ENCODE peak calls at places on chromosomes 1 and 21, in four cellular contexts. One of them, this sample, is unnamed.
A peak's percentile ranks its signal among the peaks of the same experiment; 100 is the strongest.

GRCh38 chr1:244804841-244805240 is 30.6 kb upstream of the COX20 start:
- DNase-seq in body of pancreas: no peak
- DNase-seq in OCI-LY7: no peak
- DNase-seq in left ventricle myocardium inferior: no peak
- DNase-seq in this sample: no peak

GRCh38 chr1:155970531-155971167 is 7.7 kb downstream of the ARHGEF2 start:
- DNase-seq in left ventricle myocardium inferior: peak; percentile 66
- DNase-seq in OCI-LY7: peak; percentile 67
- DNase-seq in body of pancreas: no peak
- DNase-seq in this sample: peak; percentile 85

GRCh38 chr1:165254376-165254775 is 102.1 kb downstream of the LMX1A start:
- DNase-seq in body of pancreas: no peak
- DNase-seq in OCI-LY7: no peak
- DNase-seq in left ventricle myocardium inferior: no peak
- DNase-seq in this sample: no peak

GRCh38 chr1:18951416-18951815 is 5.1 kb downstream of the IFFO2 start:
- DNase-seq in body of pancreas: no peak
- DNase-seq in OCI-LY7: peak; percentile 10
- DNase-seq in left ventricle myocardium inferior: no peak
- DNase-seq in this sample: no peak

GRCh38 chr1:110307239-110307974 is 31.8 kb upstream of the RBM15 start:
- DNase-seq in body of pancreas: no peak
- DNase-seq in OCI-LY7: no peak
- DNase-seq in left ventricle myocardium inferior: no peak
- DNase-seq in this sample: no peak

GRCh38 chr1:199029855-199030254 is 391.0 kb downstream of the PTPRC start:
- DNase-seq in body of pancreas: no peak
- DNase-seq in OCI-LY7: no peak
- DNase-seq in left ventricle myocardium inferior: no peak
- DNase-seq in this sample: no peak

GRCh38 chr1:59814901-59815825 is at the start of gene HOOK1:
- DNase-seq in left ventricle myocardium inferior: no peak
- DNase-seq in body of pancreas: peak; percentile 46
- DNase-seq in OCI-LY7: no peak
- DNase-seq in this sample: no peak

GRCh38 chr1:160682983-160683886 is 28.4 kb downstream of the CD48 start:
- DNase-seq in left ventricle myocardium inferior: no peak
- DNase-seq in body of pancreas: no peak
- DNase-seq in OCI-LY7: no peak
- DNase-seq in this sample: no peak

GRCh38 chr1:14924455-14925325 is 228.9 kb upstream of the TMEM51 start:
- DNase-seq in left ventricle myocardium inferior: peak; percentile 64
- DNase-seq in body of pancreas: peak; percentile 68
- DNase-seq in OCI-LY7: no peak
- DNase-seq in this sample: no peak

GRCh38 chr1:242523968-242524570 is 428 bp downstream of the PLD5 start:
- DNase-seq in body of pancreas: peak; percentile 13
- DNase-seq in left ventricle myocardium inferior: peak; percentile 17
- DNase-seq in OCI-LY7: no peak
- DNase-seq in this sample: no peak

GRCh38 chr1:212819704-212820103 is 27.7 kb downstream of the SPATA45 start:
- DNase-seq in body of pancreas: no peak
- DNase-seq in OCI-LY7: peak; percentile 50
- DNase-seq in left ventricle myocardium inferior: no peak
- DNase-seq in this sample: no peak

GRCh38 chr1:234315588-234315987 is 57.7 kb upstream of the COA6 start:
- DNase-seq in body of pancreas: no peak
- DNase-seq in OCI-LY7: no peak
- DNase-seq in left ventricle myocardium inferior: no peak
- DNase-seq in this sample: no peak

GRCh38 chr1:79603862-79604261 is 597.3 kb upstream of the ADGRL4 start:
- DNase-seq in left ventricle myocardium inferior: no peak
- DNase-seq in body of pancreas: no peak
- DNase-seq in OCI-LY7: no peak
- DNase-seq in this sample: no peak

GRCh38 chr1:87129038-87129437 is 199.6 kb upstream of the LMO4 start:
- DNase-seq in left ventricle myocardium inferior: no peak
- DNase-seq in body of pancreas: no peak
- DNase-seq in OCI-LY7: no peak
- DNase-seq in this sample: no peak

GRCh38 chr1:173715538-173715844 is 710 bp downstream of the KLHL20 start:
- DNase-seq in body of pancreas: no peak
- DNase-seq in OCI-LY7: no peak
- DNase-seq in left ventricle myocardium inferior: no peak
- DNase-seq in this sample: no peak

GRCh38 chr21:24895885-24896734 is 711.2 kb downstream of the MRPL39 start:
- DNase-seq in left ventricle myocardium inferior: no peak
- DNase-seq in body of pancreas: no peak
- DNase-seq in OCI-LY7: no peak
- DNase-seq in this sample: no peak

GRCh38 chr1:203179328-203180009 is 3.8 kb upstream of the MYBPH start:
- DNase-seq in body of pancreas: peak; percentile 48
- DNase-seq in OCI-LY7: no peak
- DNase-seq in left ventricle myocardium inferior: no peak
- DNase-seq in this sample: no peak

GRCh38 chr1:203177471-203178039 is 1.9 kb upstream of the MYBPH start:
- DNase-seq in OCI-LY7: no peak
- DNase-seq in left ventricle myocardium inferior: no peak
- DNase-seq in body of pancreas: no peak
- DNase-seq in this sample: no peak

GRCh38 chr1:203178821-203179220 is 3.2 kb upstream of the MYBPH start:
- DNase-seq in OCI-LY7: no peak
- DNase-seq in body of pancreas: no peak
- DNase-seq in left ventricle myocardium inferior: no peak
- DNase-seq in this sample: no peak

GRCh38 chr1:203176744-203177460 is 1.3 kb upstream of the MYBPH start:
- DNase-seq in body of pancreas: no peak
- DNase-seq in OCI-LY7: no peak
- DNase-seq in left ventricle myocardium inferior: no peak
- DNase-seq in this sample: no peak

DNA sequence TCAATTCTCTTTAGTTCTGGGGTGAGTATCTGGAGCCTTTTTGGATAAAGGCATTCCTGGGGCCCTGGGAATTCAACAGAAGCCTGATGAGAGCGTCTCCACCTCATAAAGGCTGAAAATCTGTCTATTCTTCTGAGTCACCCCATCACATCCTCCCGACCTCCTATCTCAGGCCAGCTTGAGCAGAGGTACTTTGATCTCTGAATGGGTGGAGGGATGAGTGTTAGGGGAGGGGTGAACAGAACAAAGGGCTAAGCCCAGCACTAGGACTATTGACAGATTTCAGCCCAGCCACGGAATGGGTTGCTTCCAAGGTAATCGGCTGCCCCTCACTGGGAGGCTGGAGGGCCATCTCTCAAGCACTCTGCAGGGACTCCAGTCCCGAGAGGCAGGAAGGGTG is 2.5 kb upstream of the MYBPH start:
- DNase-seq in OCI-LY7: no peak
- DNase-seq in left ventricle myocardium inferior: no peak
- DNase-seq in body of pancreas: no peak
- DNase-seq in this sample: no peak
- H3K4me1 ChIP-seq in OCI-LY7: no peaks in the 10 kb centered on the region
- H3K4me1 ChIP-seq in left ventricle myocardium inferior: no peaks in the 10 kb centered on the region
- H3K4me1 ChIP-seq in body of pancreas: peaks cover 18% of the 10 kb centered on the region
- H3K4me1 ChIP-seq in this sample: no peaks in the 10 kb centered on the region

DNA sequence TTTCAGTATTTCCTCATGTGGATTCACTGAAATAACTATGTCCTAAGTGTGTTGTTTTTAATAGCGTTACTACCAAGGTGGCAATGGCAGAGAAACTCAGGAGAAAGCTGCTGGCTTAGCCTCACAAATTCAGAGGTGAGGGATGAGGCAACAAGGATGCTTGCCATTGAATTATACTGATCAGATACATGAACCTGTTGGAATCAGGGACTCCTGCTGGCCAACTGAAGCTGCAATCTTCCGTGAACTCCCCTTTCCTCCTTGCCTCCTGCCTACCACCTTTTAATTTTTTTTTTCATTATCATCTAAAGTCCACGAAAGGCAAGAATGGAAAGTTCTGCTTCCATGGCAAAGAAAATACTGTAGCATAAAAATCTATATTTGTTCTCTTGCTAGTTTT is 254.7 kb downstream of the NFIA start:
- DNase-seq in OCI-LY7: no peak
- DNase-seq in left ventricle myocardium inferior: no peak
- DNase-seq in body of pancreas: no peak
- DNase-seq in this sample: no peak
- TF ChIP-seq CTCF in OCI-LY7: no peak
- TF ChIP-seq CTCF in left ventricle myocardium inferior: peak; percentile 34
- TF ChIP-seq CTCF in body of pancreas: no peak
- TF ChIP-seq CTCF in this sample: peak; percentile 33

DNA sequence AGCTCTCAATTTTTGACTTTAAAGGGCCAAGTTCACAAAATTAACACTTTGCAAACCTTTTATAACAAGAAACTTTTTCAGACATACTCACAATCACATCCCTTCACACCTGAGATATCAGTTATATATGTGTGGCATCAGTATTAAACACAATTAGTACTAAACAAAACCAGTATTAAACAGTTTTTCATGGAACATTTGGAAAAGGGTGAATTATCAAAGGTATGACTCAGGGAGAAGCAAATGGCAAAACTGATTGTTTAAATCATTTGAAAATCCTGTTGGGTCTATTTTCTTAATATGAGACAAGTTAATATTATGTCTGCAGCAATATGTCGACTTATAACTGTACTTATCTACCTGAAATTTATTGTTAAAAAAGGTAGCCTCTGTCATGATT is 587.3 kb downstream of the NEGR1 start:
- DNase-seq in left ventricle myocardium inferior: no peak
- DNase-seq in OCI-LY7: no peak
- DNase-seq in body of pancreas: no peak
- DNase-seq in this sample: no peak
- H3K27ac ChIP-seq in left ventricle myocardium inferior: no peak overlapping the region
- H3K27ac ChIP-seq in OCI-LY7: no peak overlapping the region
- H3K27ac ChIP-seq in body of pancreas: no peak overlapping the region
- H3K27ac ChIP-seq in this sample: no peak overlapping the region

GRCh38 chr1:100536031-100536430 is 1.9 kb upstream of the GPR88 start:
- DNase-seq in left ventricle myocardium inferior: no peak
- DNase-seq in OCI-LY7: peak; percentile 7
- DNase-seq in body of pancreas: no peak
- DNase-seq in this sample: no peak
- H3K4me1 ChIP-seq in left ventricle myocardium inferior: peaks cover 25% of the 10 kb centered on the region
- H3K4me1 ChIP-seq in OCI-LY7: peaks cover 15% of the 10 kb centered on the region
- H3K4me1 ChIP-seq in body of pancreas: peaks cover 20% of the 10 kb centered on the region
- H3K4me1 ChIP-seq in this sample: peaks cover 24% of the 10 kb centered on the region

GRCh38 chr1:91747666-91748065 is 138.3 kb downstream of the TGFBR3 start:
- DNase-seq in left ventricle myocardium inferior: no peak
- DNase-seq in OCI-LY7: no peak
- DNase-seq in body of pancreas: no peak
- DNase-seq in this sample: no peak

GRCh38 chr1:91752324-91752723 is 133.6 kb downstream of the TGFBR3 start:
- DNase-seq in body of pancreas: no peak
- DNase-seq in left ventricle myocardium inferior: no peak
- DNase-seq in OCI-LY7: no peak
- DNase-seq in this sample: no peak

GRCh38 chr1:91751281-91751680 is 134.7 kb downstream of the TGFBR3 start:
- DNase-seq in left ventricle myocardium inferior: peak; percentile 38
- DNase-seq in OCI-LY7: no peak
- DNase-seq in body of pancreas: no peak
- DNase-seq in this sample: no peak

GRCh38 chr1:91749690-91750335 is 136.1 kb downstream of the TGFBR3 start:
- DNase-seq in left ventricle myocardium inferior: no peak
- DNase-seq in OCI-LY7: no peak
- DNase-seq in body of pancreas: no peak
- DNase-seq in this sample: no peak

GRCh38 chr1:91750398-91750996 is 135.5 kb downstream of the TGFBR3 start:
- DNase-seq in body of pancreas: peak; percentile 61
- DNase-seq in left ventricle myocardium inferior: no peak
- DNase-seq in OCI-LY7: no peak
- DNase-seq in this sample: no peak
- TF ChIP-seq CTCF in body of pancreas: no peak
- TF ChIP-seq CTCF in left ventricle myocardium inferior: no peak
- TF ChIP-seq CTCF in OCI-LY7: no peak
- TF ChIP-seq CTCF in this sample: no peak

GRCh38 chr1:61447339-61448016 is 277.5 kb downstream of the TM2D1 start:
- DNase-seq in OCI-LY7: no peak
- DNase-seq in body of pancreas: no peak
- DNase-seq in left ventricle myocardium inferior: no peak
- DNase-seq in this sample: no peak
- H3K27ac ChIP-seq in OCI-LY7: no peak overlapping the region
- H3K27ac ChIP-seq in body of pancreas: no peak overlapping the region
- H3K27ac ChIP-seq in left ventricle myocardium inferior: peak overlapping the region; percentile 84
- H3K27ac ChIP-seq in this sample: peak overlapping the region; percentile 75